ENCODE peak calls at places on chromosomes 2 and 18, in seven cellular contexts. A is HT1080, W is GM20000, T is germinal center, D is endothelial cell, B is neural progenitor cell, P is WTC11. O is an unnamed sample.

GRCh38 chr18:21550510-21550970 is 50.0 kb downstream of the ESCO1 start:
- DNase-seq in A (no peak), W (no peak), T (no peak), D (no peak), B (no peak), P (no peak), O (no peak)

GRCh38 chr2:127612111-127612822 is 33.7 kb upstream of the GPR17 start:
- DNase-seq in A (no peak), W (no peak), T (no peak), D (no peak), B (no peak), P (no peak), O (no peak)

GRCh38 chr2:33000986-33001385 is 54.2 kb downstream of the LTBP1 start:
- DNase-seq in A (no peak), W (no peak), T (no peak), D (no peak), B (no peak), P (no peak), O (no peak)

GRCh38 chr2:42102606-42103450 is 55.0 kb downstream of the PKDCC start:
- DNase-seq in A (no peak), W (peak), T (no peak), D (peak), B (peak), P (peak), O (no peak)

GRCh38 chr2:156327835-156328401 is 4.6 kb downstream of the NR4A2 start:
- DNase-seq in A (no peak), W (peak), T (no peak), D (no peak), B (no peak), P (no peak), O (no peak)

GRCh38 chr2:20490300-20491181 is 43.7 kb downstream of the RHOB start:
- DNase-seq in A (no peak), W (no peak), T (no peak), D (no peak), B (no peak), P (no peak), O (no peak)

GRCh38 chr2:64400733-64401500 is 53.0 kb upstream of the LGALSL start:
- DNase-seq in A (peak), W (no peak), T (no peak), D (no peak), B (peak), P (no peak), O (no peak)

GRCh38 chr2:134354611-134355010 is 100.7 kb downstream of the MGAT5 start:
- DNase-seq in A (no peak), W (no peak), T (no peak), D (no peak), B (no peak), P (no peak), O (no peak)

GRCh38 chr18:13440277-13441248 is 222.0 kb downstream of the LDLRAD4 start:
- DNase-seq in A (no peak), W (no peak), T (no peak), D (no peak), B (no peak), P (no peak), O (no peak)

GRCh38 chr2:239143858-239144712 is 256.7 kb downstream of the HDAC4 start:
- DNase-seq in A (peak), W (peak), T (peak), D (peak), B (peak), P (peak), O (peak)

GRCh38 chr2:134906726-134907125 is 11.9 kb upstream of the CCNT2 start:
- DNase-seq in A (no peak), W (no peak), T (no peak), D (no peak), B (no peak), P (no peak), O (no peak)